ENCODE peak calls at places on chromosomes 16 and 17, in four cellular contexts. K is H1, G is K562, M is GM12878. E is an unnamed sample.

GRCh38 chr16:2335286-2335895 is 5.1 kb downstream of the ABCA3 start:
- DNase-seq in G (no peak), M (no peak), K (no peak), E (no peak)

GRCh38 chr16:56189990-56190902 is 1.0 kb upstream of the GNAO1 start:
- DNase-seq in K (no peak), G (no peak), M (no peak), E (no peak)

GRCh38 chr17:64262422-64263260 is at the start of gene TEX2:
- DNase-seq in K (no peak), G (peak), M (no peak), E (no peak)

GRCh38 chr17:48510761-48511604 is 19.8 kb downstream of the HOXB1 start:
- DNase-seq in M (peak), G (no peak), K (no peak), E (peak)

GRCh38 chr17:45115871-45116270 is 16.4 kb downstream of the PLCD3 start:
- DNase-seq in G (no peak), K (no peak), M (no peak), E (peak)

GRCh38 chr17:69088643-69089200 is 28.0 kb upstream of the ABCA9 start:
- DNase-seq in M (no peak), G (peak), K (no peak), E (no peak)

GRCh38 chr16:49756971-49757743 is 98.8 kb downstream of the ZNF423 start:
- DNase-seq in G (no peak), K (no peak), M (no peak), E (no peak)

GRCh38 chr16:72896719-72897118 is 151.2 kb downstream of the ZFHX3 start:
- DNase-seq in G (no peak), M (no peak), K (no peak), E (no peak)

GRCh38 chr16:2768403-2769089 is 8.5 kb downstream of the ELOB start:
- DNase-seq in M (no peak), K (no peak), G (peak), E (no peak)

GRCh38 chr17:38893612-38894011 is 23.8 kb downstream of the LASP1 start:
- DNase-seq in G (no peak), M (no peak), K (no peak), E (no peak)

GRCh38 chr16:51267676-51268075 is 116.6 kb upstream of the SALL1 start:
- DNase-seq in K (no peak), G (no peak), M (no peak), E (no peak)

GRCh38 chr16:24998201-24998600 is 17.0 kb downstream of the ARHGAP17 start:
- DNase-seq in G (no peak), K (no peak), M (no peak), E (no peak)

GRCh38 chr16:50267151-50267631 is 840 bp downstream of the ADCY7 start:
- DNase-seq in G (no peak), M (no peak), K (no peak), E (no peak)

GRCh38 chr17:81866440-81867122 is 4.6 kb downstream of the ARHGDIA start:
- DNase-seq in K (no peak), G (no peak), M (no peak), E (no peak)

GRCh38 chr17:83200746-83201145 is 121.3 kb downstream of the METRNL start:
- DNase-seq in K (no peak), G (no peak), M (no peak), E (no peak)

GRCh38 chr16:71961066-71962039 is 38.8 kb downstream of the PKD1L3 start:
- DNase-seq in G (peak), M (peak), K (peak), E (peak)

GRCh38 chr16:84498859-84499620 is 5.4 kb downstream of the MEAK7 start:
- DNase-seq in G (no peak), K (no peak), M (no peak), E (no peak)
- H3K4me2 ChIP-seq in G (no peak), K (no peak), M (no peak), E (no peak)

GRCh38 chr17:42979511-42980273 is at the start of gene PTGES3L:
- DNase-seq in G (peak), K (no peak), M (no peak), E (peak)
- TF ChIP-seq CHD1 in G (peak), K (no peak), M (no peak), E (no peak)

GRCh38 chr17:800446-801242 is 18.5 kb downstream of the MRM3 start:
- DNase-seq in K (no peak), G (no peak), M (no peak), E (no peak)
- H3K4me2 ChIP-seq in K (no peak), G (no peak), M (no peak), E (no peak)

DNA sequence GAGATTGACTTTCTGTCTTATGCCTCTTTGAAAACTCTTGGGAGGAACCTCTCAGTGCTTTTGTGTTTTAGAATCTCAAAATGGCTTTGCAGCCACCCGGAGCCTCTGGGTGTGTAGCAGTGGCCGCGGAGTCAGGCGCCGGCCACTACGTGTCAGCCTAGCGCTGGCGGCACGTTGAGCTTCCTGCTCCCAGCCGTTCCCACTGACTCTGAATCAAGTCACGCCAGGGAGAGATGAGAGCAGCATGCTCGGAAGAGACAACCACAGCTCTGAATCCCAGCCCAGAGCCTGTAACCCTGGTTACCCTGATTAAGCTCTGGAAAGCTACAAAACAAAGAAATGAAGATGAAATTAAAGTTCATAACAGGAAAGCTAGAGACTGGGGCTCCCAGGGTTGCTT is 97.4 kb upstream of the CACNG5 start:
- DNase-seq in M (no peak), K (peak), G (no peak), E (peak)
- TF ChIP-seq CHD1 in M (no peak), K (no peak), G (no peak), E (no peak)

DNA sequence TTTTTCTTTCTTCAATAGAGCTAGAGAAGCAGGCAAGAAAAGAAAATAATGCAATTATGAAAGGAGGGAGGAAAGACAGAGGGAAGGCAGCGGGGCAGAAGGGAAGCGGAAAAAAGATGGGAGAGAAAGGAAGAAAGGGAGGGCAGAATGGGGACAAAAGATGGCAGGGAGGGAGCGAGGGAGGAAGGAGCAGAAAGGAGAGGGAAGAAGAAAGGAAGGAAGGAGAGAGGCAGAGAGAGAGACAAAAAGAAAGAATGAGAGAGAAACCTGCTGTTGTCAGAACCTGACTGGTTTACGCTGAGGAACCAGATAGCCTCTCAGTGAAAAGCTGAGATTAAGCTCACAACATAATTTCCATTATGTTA is 31.9 kb upstream of the TOX3 start:
- DNase-seq in M (no peak), G (no peak), K (no peak), E (no peak)
- H3K4me2 ChIP-seq in M (no peak), G (no peak), K (no peak), E (no peak)

DNA sequence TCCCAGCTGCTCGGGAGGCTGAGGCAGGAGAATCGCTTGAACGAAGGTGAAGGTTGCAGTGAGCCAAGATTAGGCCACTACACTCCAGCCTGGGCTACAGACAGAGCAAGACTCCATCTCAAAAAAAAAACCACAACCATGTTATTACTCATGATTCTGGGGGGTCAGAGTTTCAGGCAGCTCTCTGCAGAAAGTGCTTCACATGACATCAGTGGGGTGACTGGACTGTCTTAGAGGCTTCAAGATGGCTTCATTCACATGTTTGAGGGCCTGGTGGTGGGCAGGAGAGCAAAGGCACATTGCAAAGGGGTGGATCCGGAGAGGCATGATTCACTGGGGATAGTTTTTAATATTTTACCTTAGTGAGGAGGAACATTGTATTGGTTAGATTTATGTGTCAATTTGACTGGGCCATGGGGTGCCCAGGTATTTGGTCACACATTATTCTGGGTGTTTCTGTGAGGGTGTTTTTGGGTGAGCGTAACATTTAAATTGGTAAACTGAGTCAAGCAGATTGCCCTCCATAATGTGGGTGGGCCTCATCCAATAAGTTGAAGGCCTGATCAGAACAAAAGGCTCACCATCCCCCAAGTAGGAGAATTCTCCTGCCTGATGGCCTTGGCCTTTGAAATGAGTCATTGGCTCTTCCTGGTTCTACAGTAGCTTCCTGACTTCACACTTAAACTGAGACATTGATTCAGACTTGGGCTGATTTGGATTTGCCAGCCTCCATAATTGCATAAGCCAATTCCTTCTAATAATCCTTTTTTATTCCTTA is 109.8 kb downstream of the GOSR1 start:
- DNase-seq in G (no peak), M (no peak), K (no peak), E (peak)
- TF ChIP-seq CHD1 in G (no peak), M (no peak), K (no peak), E (no peak)

GRCh38 chr17:76557368-76558209 is 17.7 kb downstream of the PRCD start:
- DNase-seq in M (peak), G (peak), K (peak), E (peak)
- H3K4me2 ChIP-seq in M (peak), G (peak), K (peak), E (peak)

DNA sequence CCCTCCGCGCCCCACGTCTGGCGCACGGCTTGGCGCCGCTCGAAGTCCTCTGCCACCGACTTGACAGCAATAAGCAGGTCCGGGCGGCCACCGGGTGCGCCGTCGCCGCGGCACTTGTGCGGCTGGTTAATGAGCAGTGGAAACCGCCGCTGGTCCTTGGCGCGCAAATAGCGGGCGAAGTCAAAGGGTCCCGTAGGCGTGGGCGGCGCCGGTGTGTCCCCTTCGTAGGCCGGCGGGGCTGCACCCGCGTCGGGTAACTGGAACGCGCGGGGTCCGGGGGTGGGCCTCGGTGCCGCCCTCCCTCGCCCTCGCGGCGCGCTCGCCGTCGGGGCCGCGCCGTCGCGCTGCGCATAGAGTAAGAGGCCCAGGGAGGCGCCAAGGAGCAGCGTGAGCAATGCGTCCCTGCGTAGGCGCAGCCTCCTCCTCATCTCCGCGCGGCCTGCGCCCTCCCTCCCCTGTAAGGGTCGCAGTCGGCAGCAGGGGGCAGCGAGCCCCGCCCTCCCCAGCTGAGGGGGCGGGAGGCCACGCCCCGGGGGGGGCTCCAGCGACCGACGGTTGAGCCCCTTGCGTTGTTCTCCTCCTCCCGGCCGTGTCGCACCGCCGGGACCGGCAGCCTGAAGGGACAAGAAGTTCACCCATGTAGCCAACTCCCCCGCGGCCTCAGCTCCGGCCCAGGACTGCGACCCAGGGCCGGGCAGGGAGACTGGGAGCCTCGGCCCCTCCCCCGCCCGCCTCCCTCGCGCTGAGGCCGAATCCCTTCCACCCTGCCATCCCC is 553 bp downstream of the B3GNT9 start:
- DNase-seq in K (no peak), M (no peak), G (peak), E (peak)
- TF ChIP-seq CHD1 in K (no peak), M (no peak), G (no peak), E (no peak)

GRCh38 chr17:57166803-57167202 is 81.8 kb downstream of the AKAP1 start:
- DNase-seq in M (no peak), K (peak), G (no peak), E (no peak)

GRCh38 chr17:57165754-57166153 is 80.7 kb downstream of the AKAP1 start:
- DNase-seq in G (no peak), K (no peak), M (no peak), E (no peak)

GRCh38 chr17:57160624-57161023 is 75.6 kb downstream of the AKAP1 start:
- DNase-seq in K (no peak), M (no peak), G (no peak), E (no peak)

GRCh38 chr17:57164814-57165213 is 79.8 kb downstream of the AKAP1 start:
- DNase-seq in G (no peak), M (no peak), K (no peak), E (no peak)
- H3K4me2 ChIP-seq in G (no peak), M (no peak), K (no peak), E (no peak)

E was measured in IMR-90.